ENCODE peak calls at places on chromosomes 5 and 9, in four cellular contexts. Y, D, V and F are unnamed samples.
A peak's percentile ranks its signal among the peaks of the same experiment; 100 is the strongest.

GRCh38 chr9:124694394-124695279 is 76.5 kb downstream of the NR6A1 start:
- DNase-seq in Y (no peak), D (no peak), V (no peak), F (no peak)

GRCh38 chr5:81552844-81553569 is 159.1 kb upstream of the ACOT12 start:
- DNase-seq in Y (no peak), D (no peak), V (no peak), F (peak; percentile 85)

GRCh38 chr9:76292246-76292645 is 102.0 kb downstream of the RFK start:
- DNase-seq in Y (no peak), D (no peak), V (no peak), F (no peak)

GRCh38 chr9:108191065-108191464 is 664.7 kb downstream of the ACTL7B start:
- DNase-seq in Y (no peak), D (no peak), V (peak; percentile 29), F (no peak)

GRCh38 chr9:116365056-116365471 is 211.5 kb downstream of the PAPPA start:
- DNase-seq in Y (no peak), D (no peak), V (no peak), F (no peak)

GRCh38 chr5:139903805-139904565 is 108.4 kb downstream of the PSD2 start:
- DNase-seq in Y (no peak), D (peak; percentile 59), V (no peak), F (no peak)

GRCh38 chr9:109440117-109440515 is 58.0 kb downstream of the PTPN3 start:
- DNase-seq in Y (no peak), D (no peak), V (peak; percentile 52), F (no peak)

GRCh38 chr5:170293273-170293672 is 4.3 kb downstream of the LCP2 start:
- DNase-seq in Y (peak; percentile 87), D (no peak), V (peak; percentile 100), F (no peak)

GRCh38 chr9:81535542-81536241 is 153.7 kb downstream of the TLE1 start:
- DNase-seq in Y (no peak), D (no peak), V (no peak), F (no peak)

GRCh38 chr5:154755361-154756202 is at the start of gene LARP1:
- DNase-seq in Y (no peak), D (peak; percentile 73), V (peak; percentile 63), F (peak; percentile 57)

GRCh38 chr5:39021413-39021812 is 52.8 kb downstream of the RICTOR start:
- DNase-seq in Y (no peak), D (no peak), V (no peak), F (no peak)

GRCh38 chr5:96431376-96432244 is 1.4 kb downstream of the PCSK1 start:
- DNase-seq in Y (no peak), D (no peak), V (peak; percentile 80), F (no peak)

GRCh38 chr9:35681341-35682002 is 7.7 kb downstream of the CA9 start:
- DNase-seq in Y (no peak), D (no peak), V (no peak), F (no peak)

GRCh38 chr9:71760901-71761300 is 7.4 kb downstream of the CEMIP2 start:
- DNase-seq in Y (no peak), D (no peak), V (no peak), F (no peak)

GRCh38 chr5:29896651-29897050 is 1296.8 kb upstream of the CDH6 start:
- DNase-seq in Y (no peak), D (no peak), V (peak; percentile 64), F (no peak)

GRCh38 chr5:22710660-22711059 is 142.5 kb downstream of the CDH12 start:
- DNase-seq in Y (no peak), D (no peak), V (no peak), F (no peak)

GRCh38 chr5:30667293-30667692 is 526.2 kb upstream of the CDH6 start:
- DNase-seq in Y (no peak), D (no peak), V (no peak), F (no peak)

GRCh38 chr9:120486347-120486746 is 93.6 kb downstream of the CDK5RAP2 start:
- DNase-seq in Y (no peak), D (no peak), V (no peak), F (no peak)

GRCh38 chr5:95219411-95219810 is 65.5 kb downstream of the MCTP1 start:
- DNase-seq in Y (no peak), D (no peak), V (no peak), F (no peak)

GRCh38 chr5:13865317-13865716 is 79.2 kb downstream of the DNAH5 start:
- DNase-seq in Y (no peak), D (no peak), V (no peak), F (no peak)

GRCh38 chr9:26605367-26605766 is 287.2 kb downstream of the CAAP1 start:
- DNase-seq in Y (no peak), D (no peak), V (no peak), F (no peak)

GRCh38 chr9:21752003-21752402 is 50.4 kb upstream of the MTAP start:
- DNase-seq in Y (no peak), D (no peak), V (no peak), F (no peak)
- TF ChIP-seq MYC in Y (no peak), D (no peak), V (no peak), F (no peak)

GRCh38 chr9:129223551-129224208 is 45.6 kb upstream of the IER5L start:
- DNase-seq in Y (no peak), D (no peak), V (no peak), F (no peak)

GRCh38 chr9:129225201-129225778 is 47.2 kb upstream of the IER5L start:
- DNase-seq in Y (no peak), D (no peak), V (no peak), F (no peak)

GRCh38 chr9:129224618-129225017 is 46.6 kb upstream of the IER5L start:
- DNase-seq in Y (no peak), D (no peak), V (no peak), F (no peak)

GRCh38 chr9:129227843-129228189 is 49.8 kb upstream of the IER5L start:
- DNase-seq in Y (no peak), D (no peak), V (no peak), F (no peak)

DNA sequence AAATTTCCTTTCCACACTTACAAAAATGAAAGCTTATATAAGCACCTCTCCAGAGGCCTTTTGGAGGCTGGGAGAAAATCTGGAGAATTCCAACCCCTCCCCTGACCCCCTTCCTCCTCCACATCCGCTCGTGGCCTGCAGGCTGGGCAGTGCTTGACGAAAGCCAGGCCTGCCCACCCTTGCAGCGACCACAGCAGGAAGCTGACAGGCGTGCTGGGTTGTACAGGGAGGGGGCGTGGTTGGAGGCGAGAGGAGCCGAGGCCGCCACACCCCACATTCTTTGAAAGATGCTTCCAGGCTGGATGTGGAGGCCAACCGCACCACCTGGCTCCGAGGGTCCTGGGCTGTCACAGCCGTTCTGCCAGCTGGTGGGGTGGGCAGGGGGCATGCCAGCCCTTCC is 47.8 kb upstream of the IER5L start:
- DNase-seq in Y (no peak), D (peak; percentile 60), V (peak; percentile 85), F (peak; percentile 17)
- TF ChIP-seq MYC in Y (no peak), D (no peak), V (no peak), F (no peak)

DNA sequence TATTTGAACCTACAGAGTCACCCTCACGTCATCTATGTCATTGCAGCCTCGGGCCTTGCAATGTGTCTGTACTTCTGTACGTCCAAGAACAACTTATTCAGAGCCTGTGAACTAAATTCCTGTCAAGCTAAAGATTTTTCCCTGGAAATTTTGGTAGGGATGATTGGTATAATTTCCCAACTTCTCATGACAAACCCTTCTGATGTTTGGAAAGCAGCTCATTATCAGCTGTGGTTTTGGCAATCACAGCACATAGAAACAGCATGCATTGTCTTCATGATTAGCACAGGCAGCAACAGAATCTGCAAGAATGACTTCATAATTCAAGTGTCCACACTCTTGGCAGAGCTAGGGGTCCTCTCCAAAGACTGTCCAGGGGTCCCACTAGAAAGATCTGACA is 49.5 kb downstream of the APBA1 start:
- DNase-seq in Y (no peak), D (no peak), V (no peak), F (no peak)
- TF ChIP-seq MYC in Y (no peak), D (no peak), V (no peak), F (no peak)

GRCh38 chr5:129977810-129978209 is 73.5 kb downstream of the CHSY3 start:
- DNase-seq in Y (no peak), D (no peak), V (no peak), F (no peak)
- TF ChIP-seq MYC in Y (no peak), D (no peak), V (no peak), F (no peak)

DNA sequence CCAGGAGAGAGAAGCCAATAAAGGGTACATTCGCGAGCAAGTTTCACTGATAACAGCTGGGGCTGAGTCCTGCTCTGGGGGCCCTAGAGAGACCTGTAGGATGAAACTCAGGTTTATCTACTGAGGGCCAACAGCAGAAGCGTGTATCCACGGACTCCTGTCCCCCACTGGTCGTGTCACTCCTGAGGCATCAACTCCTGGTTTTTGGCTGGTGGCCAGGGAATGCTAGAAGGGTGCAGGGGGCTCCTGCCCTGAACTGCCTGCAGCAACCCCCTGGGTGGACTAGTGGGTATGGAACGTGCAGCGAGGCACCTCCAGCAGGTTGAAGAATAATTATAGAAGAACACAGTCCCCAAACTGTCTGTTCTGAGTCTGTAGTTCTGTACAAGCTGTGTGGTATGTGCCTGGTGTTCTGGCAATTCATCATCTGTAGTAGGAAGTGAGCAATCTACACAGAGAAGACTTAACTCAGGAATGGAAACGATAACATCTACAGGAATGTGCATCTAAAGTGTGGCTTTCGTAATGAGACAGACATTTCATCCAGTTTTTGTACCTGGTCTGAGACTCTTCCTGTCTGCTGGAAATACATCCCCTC is 64.5 kb upstream of the GNA14 start:
- DNase-seq in Y (no peak), D (no peak), V (no peak), F (peak; percentile 81)
- TF ChIP-seq MYC in Y (no peak), D (no peak), V (no peak), F (no peak)

GRCh38 chr9:130446111-130446861 is 1.5 kb downstream of the ASS1 start:
- DNase-seq in Y (no peak), D (peak; percentile 46), V (peak; percentile 91), F (no peak)
- TF ChIP-seq MYC in Y (no peak), D (no peak), V (peak; percentile 67), F (no peak)

GRCh38 chr9:96116275-96117051 is 185.5 kb downstream of the HSD17B3 start:
- DNase-seq in Y (no peak), D (no peak), V (no peak), F (no peak)
- TF ChIP-seq MYC in Y (no peak), D (no peak), V (no peak), F (no peak)

GRCh38 chr9:13113201-13113600 is 166.3 kb downstream of the MPDZ start:
- DNase-seq in Y (no peak), D (no peak), V (no peak), F (no peak)
- TF ChIP-seq MYC in Y (no peak), D (no peak), V (no peak), F (no peak)

GRCh38 chr5:116553366-116553765 is 21.3 kb downstream of the SEMA6A start:
- DNase-seq in Y (no peak), D (no peak), V (no peak), F (no peak)
- TF ChIP-seq MYC in Y (no peak), D (no peak), V (no peak), F (no peak)